ENCODE peak calls at places on chromosomes 4 and X, in four cellular contexts. T is IMR-90, K is heart right ventricle, W is tibial nerve. Y is an unnamed sample.

GRCh38 chr4:47939456-47939855 is 25.1 kb upstream of the NFXL1 start:
- DNase-seq in T (no peak), K (no peak), W (no peak), Y (no peak)

GRCh38 chr4:186852964-186853391 is 129.3 kb upstream of the FAT1 start:
- DNase-seq in T (no peak), K (no peak), W (no peak), Y (no peak)

GRCh38 chr4:32161382-32161781 is 1441.2 kb downstream of the PCDH7 start:
- DNase-seq in T (peak), K (no peak), W (no peak), Y (no peak)

GRCh38 chrX:40205471-40205870 is 107.7 kb upstream of the BCOR start:
- DNase-seq in T (no peak), K (no peak), W (no peak), Y (no peak)

GRCh38 chr4:72377491-72378194 is 191.4 kb downstream of the ADAMTS3 start:
- DNase-seq in T (peak), K (no peak), W (no peak), Y (no peak)

GRCh38 chr4:17066972-17067371 is 168.5 kb upstream of the LDB2 start:
- DNase-seq in T (peak), K (no peak), W (no peak), Y (no peak)

GRCh38 chrX:9788908-9789307 is 2.7 kb downstream of the SHROOM2 start:
- DNase-seq in T (peak), K (no peak), W (no peak), Y (no peak)

GRCh38 chr4:83113429-83113786 is 1.1 kb downstream of the PLAC8 start:
- DNase-seq in T (no peak), K (no peak), W (no peak), Y (no peak)

GRCh38 chr4:145679991-145680455 is at the start of gene C4orf51:
- DNase-seq in T (peak), K (no peak), W (no peak), Y (peak)

GRCh38 chr4:41158274-41158673 is 56.1 kb downstream of the APBB2 start:
- DNase-seq in T (peak), K (no peak), W (no peak), Y (no peak)

GRCh38 chrX:136395271-136395670 is 92.5 kb upstream of the BRS3 start:
- DNase-seq in T (peak), K (no peak), W (no peak), Y (no peak)

GRCh38 chr4:72077346-72077745 is 45.5 kb downstream of the NPFFR2 start:
- DNase-seq in T (no peak), K (no peak), W (no peak), Y (no peak)

DNA sequence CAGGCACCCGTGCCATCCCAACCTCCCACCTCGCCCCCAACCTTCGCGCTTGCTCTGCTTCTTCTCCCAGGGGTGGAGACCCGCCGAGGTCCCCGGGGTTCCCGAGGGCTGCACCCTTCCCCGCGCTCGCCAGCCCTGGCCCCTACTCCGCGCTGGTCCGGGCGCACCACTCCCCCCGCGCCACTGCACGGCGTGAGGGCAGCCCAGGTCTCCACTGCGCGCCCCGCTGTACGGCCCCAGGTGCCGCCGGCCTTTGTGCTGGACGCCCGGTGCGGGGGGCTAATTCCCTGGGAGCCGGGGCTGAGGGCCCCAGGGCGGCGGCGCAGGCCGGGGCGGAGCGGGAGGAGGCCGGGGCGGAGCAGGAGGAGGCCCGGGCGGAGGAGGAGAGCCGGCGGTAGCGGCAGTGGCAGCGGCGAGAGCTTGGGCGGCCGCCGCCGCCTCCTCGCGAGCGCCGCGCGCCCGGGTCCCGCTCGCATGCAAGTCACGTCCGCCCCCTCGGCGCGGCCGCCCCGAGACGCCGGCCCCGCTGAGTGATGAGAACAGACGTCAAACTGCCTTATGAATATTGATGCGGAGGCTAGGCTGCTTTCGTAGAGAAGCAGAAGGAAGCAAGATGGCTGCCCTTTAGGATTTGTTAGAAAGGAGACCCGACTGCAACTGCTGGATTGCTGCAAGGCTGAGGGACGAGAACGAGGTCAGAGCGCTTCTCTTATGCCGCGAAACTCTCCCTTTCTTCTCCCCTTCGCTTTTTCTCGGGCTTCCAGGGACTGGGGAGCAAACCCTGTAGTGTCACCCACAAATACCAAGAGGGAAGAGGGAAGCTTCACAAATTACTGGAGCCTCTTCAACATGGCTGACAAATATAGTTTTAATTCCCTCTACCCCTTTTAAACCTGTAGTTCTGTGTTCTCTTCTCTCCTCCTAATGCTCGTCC is at the start of gene TET2:
- DNase-seq in T (peak), K (peak), W (peak), Y (peak)
- H3K27ac ChIP-seq in T (peak), K (peak), W (peak), Y (peak)

GRCh38 chr4:55173580-55173979 is 48.2 kb upstream of the KDR start:
- DNase-seq in T (peak), K (no peak), W (no peak), Y (peak)
- H3K27ac ChIP-seq in T (no peak), K (no peak), W (no peak), Y (peak)

GRCh38 chr4:78938474-78938867 is 767 bp downstream of the PAQR3 start:
- DNase-seq in T (no peak), K (no peak), W (no peak), Y (no peak)
- H3K27ac ChIP-seq in T (no peak), K (no peak), W (peak), Y (no peak)

DNA sequence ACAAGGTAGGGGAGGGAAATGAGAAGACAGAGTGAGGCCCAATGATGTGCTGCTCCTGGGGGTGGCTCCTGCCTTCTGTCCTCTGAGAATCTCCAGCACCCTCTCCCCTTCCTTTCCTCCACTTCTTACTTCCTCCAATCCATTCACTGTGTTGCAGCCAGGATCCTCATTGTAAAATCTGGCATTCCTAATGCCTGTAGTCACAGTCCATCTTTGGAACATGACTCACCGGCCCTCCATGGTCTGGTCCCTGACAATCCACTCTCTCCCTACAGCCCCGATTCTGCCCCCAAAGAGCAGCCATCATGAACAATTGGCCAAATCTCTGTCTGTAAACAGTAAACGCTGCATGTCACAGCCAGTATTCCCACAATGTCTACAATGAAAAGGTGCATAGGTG is 72.9 kb downstream of the CLNK start:
- DNase-seq in T (peak), K (no peak), W (no peak), Y (no peak)
- H3K27ac ChIP-seq in T (peak), K (no peak), W (no peak), Y (no peak)

GRCh38 chr4:1796486-1797204 is 3.6 kb downstream of the FGFR3 start:
- DNase-seq in T (no peak), K (no peak), W (no peak), Y (no peak)
- H3K27ac ChIP-seq in T (no peak), K (no peak), W (no peak), Y (no peak)

GRCh38 chr4:76589402-76589801 is 154.4 kb downstream of the SHROOM3 start:
- DNase-seq in T (peak), K (no peak), W (no peak), Y (no peak)

GRCh38 chr4:76591992-76592391 is 157.0 kb downstream of the SHROOM3 start:
- DNase-seq in T (no peak), K (no peak), W (no peak), Y (no peak)

GRCh38 chr4:76588268-76588667 is 153.2 kb downstream of the SHROOM3 start:
- DNase-seq in T (no peak), K (no peak), W (no peak), Y (no peak)

GRCh38 chr4:76590847-76591281 is 155.8 kb downstream of the SHROOM3 start:
- DNase-seq in T (peak), K (no peak), W (no peak), Y (no peak)

GRCh38 chr4:76589872-76590846 is 155.1 kb downstream of the SHROOM3 start:
- DNase-seq in T (peak), K (peak), W (no peak), Y (no peak)
- H3K27ac ChIP-seq in T (peak), K (peak), W (peak), Y (no peak)

DNA sequence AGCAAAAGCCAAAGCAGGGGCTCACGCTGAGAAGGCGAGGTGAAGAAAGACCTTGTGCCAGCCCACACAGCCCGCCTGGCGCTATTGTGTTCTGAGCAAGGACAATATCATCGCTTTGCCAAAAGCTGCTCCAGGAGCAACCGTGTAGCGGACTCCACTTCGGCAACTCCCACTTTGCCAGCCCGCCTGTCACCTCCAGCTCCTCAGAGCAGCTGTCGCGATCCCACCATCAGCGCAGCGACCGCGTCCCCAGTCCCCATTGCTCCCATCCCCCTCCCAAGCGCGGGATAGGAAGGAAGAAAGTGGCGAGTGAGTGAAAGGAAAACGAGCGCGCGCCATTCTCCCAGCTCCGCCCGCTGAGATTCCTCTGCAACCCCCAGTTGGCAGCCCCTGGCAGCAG is 759 bp downstream of the ZC4H2 start:
- DNase-seq in T (no peak), K (peak), W (no peak), Y (no peak)
- H3K27ac ChIP-seq in T (peak), K (no peak), W (no peak), Y (no peak)

Y was measured in epithelial cell of prostate.